ENCODE peak calls at places on chromosomes 4 and X, in five cellular contexts. T, L, G, O and D are unnamed samples.

GRCh38 chr4:337143-337931 is at the start of gene ZNF141:
- DNase-seq in T (peak), L (peak), G (peak), O (peak), D (peak)

GRCh38 chr4:153560918-153561317 is 94.8 kb downstream of the TMEM131L start:
- DNase-seq in T (no peak), L (peak), G (no peak), O (no peak), D (no peak)

GRCh38 chr4:127604949-127605709 is 27.6 kb upstream of the INTU start:
- DNase-seq in T (peak), L (peak), G (peak), O (peak), D (no peak)

GRCh38 chrX:111888600-111888999 is 12.6 kb downstream of the TRPC5OS start:
- DNase-seq in T (no peak), L (no peak), G (no peak), O (no peak), D (no peak)

GRCh38 chr4:87073570-87074470 is 139.0 kb downstream of the AFF1 start:
- DNase-seq in T (no peak), L (peak), G (no peak), O (peak), D (no peak)

GRCh38 chr4:187108846-187109245 is 385.2 kb upstream of the FAT1 start:
- DNase-seq in T (no peak), L (no peak), G (no peak), O (no peak), D (no peak)

GRCh38 chrX:70527610-70528009 is 83.0 kb downstream of the DLG3 start:
- DNase-seq in T (no peak), L (no peak), G (no peak), O (no peak), D (no peak)

GRCh38 chr4:139907001-139907809 is 241.6 kb downstream of the MGST2 start:
- DNase-seq in T (no peak), L (no peak), G (no peak), O (no peak), D (no peak)

GRCh38 chr4:88737304-88738015 is 39.8 kb upstream of the NAP1L5 start:
- DNase-seq in T (peak), L (no peak), G (no peak), O (no peak), D (no peak)

GRCh38 chr4:3122081-3122563 is 47.6 kb downstream of the HTT start:
- DNase-seq in T (no peak), L (peak), G (no peak), O (no peak), D (no peak)

GRCh38 chr4:84857296-84857695 is 109.2 kb downstream of the WDFY3 start:
- DNase-seq in T (no peak), L (no peak), G (no peak), O (no peak), D (no peak)

GRCh38 chr4:26964512-26964911 is 103.9 kb downstream of the STIM2 start:
- DNase-seq in T (no peak), L (no peak), G (no peak), O (no peak), D (no peak)

GRCh38 chr4:38177035-38177791 is 217.0 kb downstream of the PTTG2 start:
- DNase-seq in T (no peak), L (peak), G (no peak), O (no peak), D (no peak)

GRCh38 chr4:182906786-182907185 is 10.4 kb downstream of the DCTD start:
- DNase-seq in T (no peak), L (no peak), G (no peak), O (no peak), D (no peak)

GRCh38 chrX:1239681-1240142 is 27.3 kb upstream of the CRLF2 start:
- DNase-seq in T (no peak), L (peak), G (no peak), O (no peak), D (no peak)

GRCh38 chr4:70768301-70768948 is 46.7 kb downstream of the RUFY3 start:
- DNase-seq in T (no peak), L (no peak), G (no peak), O (no peak), D (no peak)

GRCh38 chr4:8427761-8428287 is 12.7 kb downstream of the ACOX3 start:
- DNase-seq in T (no peak), L (peak), G (no peak), O (no peak), D (no peak)

GRCh38 chr4:48578132-48578964 is 88.3 kb downstream of the ZAR1 start:
- DNase-seq in T (peak), L (peak), G (peak), O (peak), D (peak)

GRCh38 chr4:174757736-174758135 is 71.3 kb downstream of the GLRA3 start:
- DNase-seq in T (no peak), L (no peak), G (no peak), O (peak), D (no peak)

GRCh38 chrX:68838571-68838910 is 9.7 kb downstream of the EFNB1 start:
- DNase-seq in T (no peak), L (no peak), G (no peak), O (no peak), D (no peak)

GRCh38 chr4:165152527-165152926 is 39.9 kb upstream of the TMEM192 start:
- DNase-seq in T (no peak), L (no peak), G (no peak), O (no peak), D (no peak)

GRCh38 chrX:67726028-67726427 is 182.2 kb downstream of the AR start:
- DNase-seq in T (no peak), L (peak), G (no peak), O (no peak), D (no peak)

GRCh38 chrX:1598021-1598875 is 6.8 kb downstream of the AKAP17A start:
- DNase-seq in T (no peak), L (no peak), G (no peak), O (no peak), D (no peak)

GRCh38 chr4:52780627-52781354 is 29.6 kb upstream of the ERVMER34-1 start:
- DNase-seq in T (no peak), L (no peak), G (peak), O (no peak), D (no peak)

GRCh38 chr4:54695359-54696149 is 37.8 kb downstream of the KIT start:
- DNase-seq in T (no peak), L (no peak), G (no peak), O (no peak), D (no peak)

GRCh38 chr4:6395466-6396228 is 76.8 kb downstream of the PPP2R2C start:
- DNase-seq in T (no peak), L (no peak), G (no peak), O (no peak), D (no peak)

GRCh38 chrX:11908371-11908770 is 150.3 kb downstream of the MSL3 start:
- DNase-seq in T (peak), L (peak), G (peak), O (no peak), D (no peak)

GRCh38 chr4:48342559-48342878 is 1.2 kb downstream of the SLAIN2 start:
- DNase-seq in T (peak), L (no peak), G (no peak), O (no peak), D (no peak)

GRCh38 chrX:9003041-9003440 is 30.9 kb downstream of the FAM9B start:
- DNase-seq in T (no peak), L (peak), G (no peak), O (no peak), D (no peak)

GRCh38 chr4:6364146-6364545 is 94.5 kb downstream of the WFS1 start:
- DNase-seq in T (no peak), L (no peak), G (no peak), O (no peak), D (no peak)

GRCh38 chr4:88457307-88458090 is 580 bp downstream of the HERC5 start:
- DNase-seq in T (peak), L (no peak), G (peak), O (no peak), D (peak)

GRCh38 chr4:78057600-78058560 is 757 bp downstream of the FRAS1 start:
- DNase-seq in T (peak), L (no peak), G (peak), O (peak), D (peak)

GRCh38 chr4:112978691-112979472 is 70.6 kb upstream of the ANK2 start:
- DNase-seq in T (no peak), L (no peak), G (no peak), O (no peak), D (no peak)

GRCh38 chr4:125676156-125676555 is 361.4 kb downstream of the FAT4 start:
- DNase-seq in T (no peak), L (no peak), G (no peak), O (no peak), D (no peak)

GRCh38 chr4:43133566-43133965 is 241.1 kb downstream of the GRXCR1 start:
- DNase-seq in T (no peak), L (no peak), G (no peak), O (no peak), D (no peak)

GRCh38 chrX:77937291-77937690 is 26.8 kb downstream of the ATP7A start:
- DNase-seq in T (no peak), L (no peak), G (peak), O (no peak), D (no peak)

GRCh38 chr4:19729873-19730735 is 521.6 kb upstream of the SLIT2 start:
- DNase-seq in T (no peak), L (peak), G (no peak), O (no peak), D (no peak)

GRCh38 chr4:117699595-117699994 is 334.7 kb upstream of the NDST3 start:
- DNase-seq in T (no peak), L (no peak), G (no peak), O (no peak), D (no peak)

GRCh38 chrX:72382199-72382590 is 76.5 kb upstream of the CITED1 start:
- DNase-seq in T (no peak), L (peak), G (no peak), O (no peak), D (no peak)

GRCh38 chrX:9249452-9249851 is 215.4 kb upstream of the TBL1X start:
- DNase-seq in T (no peak), L (no peak), G (no peak), O (no peak), D (no peak)